ENCODE peak calls at places on chromosomes 4 and X, in seven cellular contexts. One of them, this sample, is unnamed. For H3K27me3, the result is how much of the 10 kb centered on the place peaks cover.

GRCh38 chr4:84683065-84683464 is 100.1 kb downstream of the CDS1 start:
- DNase-seq in BJ: no peak
- DNase-seq in K562: no peak
- DNase-seq in CD4-positive, alpha-beta T cell: no peak
- DNase-seq in GM06990: no peak
- DNase-seq in SJSA1: no peak
- DNase-seq in upper lobe of left lung: no peak
- DNase-seq in this sample: no peak

GRCh38 chr4:109673303-109673702 is 29.9 kb downstream of the CASP6 start:
- DNase-seq in BJ: no peak
- DNase-seq in K562: no peak
- DNase-seq in CD4-positive, alpha-beta T cell: no peak
- DNase-seq in GM06990: no peak
- DNase-seq in SJSA1: no peak
- DNase-seq in upper lobe of left lung: no peak
- DNase-seq in this sample: no peak

GRCh38 chr4:126468144-126468543 is 1153.4 kb downstream of the FAT4 start:
- DNase-seq in BJ: no peak
- DNase-seq in K562: no peak
- DNase-seq in CD4-positive, alpha-beta T cell: no peak
- DNase-seq in GM06990: no peak
- DNase-seq in SJSA1: no peak
- DNase-seq in upper lobe of left lung: no peak
- DNase-seq in this sample: no peak

GRCh38 chr4:148852092-148852699 is 410.0 kb upstream of the NR3C2 start:
- DNase-seq in BJ: no peak
- DNase-seq in K562: no peak
- DNase-seq in CD4-positive, alpha-beta T cell: no peak
- DNase-seq in GM06990: no peak
- DNase-seq in SJSA1: no peak
- DNase-seq in upper lobe of left lung: no peak
- DNase-seq in this sample: peak

GRCh38 chr4:39754309-39754708 is 56.4 kb downstream of the UBE2K start:
- DNase-seq in BJ: no peak
- DNase-seq in K562: no peak
- DNase-seq in CD4-positive, alpha-beta T cell: no peak
- DNase-seq in GM06990: no peak
- DNase-seq in SJSA1: no peak
- DNase-seq in upper lobe of left lung: no peak
- DNase-seq in this sample: no peak

GRCh38 chr4:56683455-56683854 is 2.4 kb upstream of the HOPX start:
- DNase-seq in BJ: no peak
- DNase-seq in K562: no peak
- DNase-seq in CD4-positive, alpha-beta T cell: no peak
- DNase-seq in GM06990: no peak
- DNase-seq in SJSA1: no peak
- DNase-seq in upper lobe of left lung: no peak
- DNase-seq in this sample: no peak

GRCh38 chrX:3501833-3502535 is 155.5 kb upstream of the MXRA5 start:
- DNase-seq in BJ: no peak
- DNase-seq in K562: no peak
- DNase-seq in CD4-positive, alpha-beta T cell: no peak
- DNase-seq in GM06990: no peak
- DNase-seq in SJSA1: no peak
- DNase-seq in upper lobe of left lung: no peak
- DNase-seq in this sample: no peak

GRCh38 chrX:13383907-13384306 is 64.1 kb upstream of the ATXN3L start:
- DNase-seq in BJ: no peak
- DNase-seq in K562: no peak
- DNase-seq in CD4-positive, alpha-beta T cell: no peak
- DNase-seq in GM06990: no peak
- DNase-seq in SJSA1: no peak
- DNase-seq in upper lobe of left lung: no peak
- DNase-seq in this sample: no peak

GRCh38 chr4:164446516-164446915 is 307.4 kb upstream of the SMIM31 start:
- DNase-seq in BJ: no peak
- DNase-seq in K562: no peak
- DNase-seq in CD4-positive, alpha-beta T cell: no peak
- DNase-seq in GM06990: no peak
- DNase-seq in SJSA1: no peak
- DNase-seq in upper lobe of left lung: no peak
- DNase-seq in this sample: peak

GRCh38 chr4:122747883-122748282 is 15.4 kb downstream of the BBS12 start:
- DNase-seq in BJ: no peak
- DNase-seq in K562: no peak
- DNase-seq in CD4-positive, alpha-beta T cell: no peak
- DNase-seq in GM06990: no peak
- DNase-seq in SJSA1: no peak
- DNase-seq in upper lobe of left lung: no peak
- DNase-seq in this sample: peak

GRCh38 chr4:145545538-145546224 is 64.0 kb downstream of the SMAD1 start:
- DNase-seq in BJ: peak
- DNase-seq in K562: no peak
- DNase-seq in CD4-positive, alpha-beta T cell: no peak
- DNase-seq in GM06990: no peak
- DNase-seq in SJSA1: no peak
- DNase-seq in upper lobe of left lung: peak
- DNase-seq in this sample: peak

GRCh38 chr4:147542229-147542990 is 61.5 kb downstream of the EDNRA start:
- DNase-seq in BJ: no peak
- DNase-seq in K562: no peak
- DNase-seq in CD4-positive, alpha-beta T cell: no peak
- DNase-seq in GM06990: no peak
- DNase-seq in SJSA1: no peak
- DNase-seq in upper lobe of left lung: no peak
- DNase-seq in this sample: peak

GRCh38 chr4:22515145-22515887 is 550 bp downstream of the ADGRA3 start:
- DNase-seq in BJ: no peak
- DNase-seq in K562: peak
- DNase-seq in CD4-positive, alpha-beta T cell: peak
- DNase-seq in GM06990: peak
- DNase-seq in SJSA1: peak
- DNase-seq in upper lobe of left lung: peak
- DNase-seq in this sample: peak

GRCh38 chr4:89111833-89112563 is 665 bp downstream of the TIGD2 start:
- DNase-seq in BJ: peak
- DNase-seq in K562: no peak
- DNase-seq in CD4-positive, alpha-beta T cell: no peak
- DNase-seq in GM06990: no peak
- DNase-seq in SJSA1: peak
- DNase-seq in upper lobe of left lung: peak
- DNase-seq in this sample: peak

GRCh38 chrX:1466971-1467561 is 14.4 kb upstream of the ASMTL start:
- DNase-seq in BJ: no peak
- DNase-seq in K562: no peak
- DNase-seq in CD4-positive, alpha-beta T cell: no peak
- DNase-seq in GM06990: peak
- DNase-seq in SJSA1: peak
- DNase-seq in upper lobe of left lung: no peak
- DNase-seq in this sample: no peak

GRCh38 chrX:70247252-70247651 is 12.8 kb downstream of the P2RY4 start:
- DNase-seq in BJ: no peak
- DNase-seq in K562: no peak
- DNase-seq in CD4-positive, alpha-beta T cell: no peak
- DNase-seq in GM06990: no peak
- DNase-seq in SJSA1: no peak
- DNase-seq in upper lobe of left lung: no peak
- DNase-seq in this sample: peak

GRCh38 chr4:12137556-12137955 is 708.9 kb upstream of the HS3ST1 start:
- DNase-seq in BJ: no peak
- DNase-seq in K562: no peak
- DNase-seq in CD4-positive, alpha-beta T cell: no peak
- DNase-seq in GM06990: no peak
- DNase-seq in SJSA1: no peak
- DNase-seq in upper lobe of left lung: no peak
- DNase-seq in this sample: no peak

GRCh38 chr4:158532556-158533231 is 11.0 kb downstream of the RXFP1 start:
- DNase-seq in BJ: no peak
- DNase-seq in K562: no peak
- DNase-seq in CD4-positive, alpha-beta T cell: no peak
- DNase-seq in GM06990: no peak
- DNase-seq in SJSA1: no peak
- DNase-seq in upper lobe of left lung: no peak
- DNase-seq in this sample: no peak

GRCh38 chr4:54100607-54101189 is 735 bp downstream of the GSX2 start:
- DNase-seq in BJ: no peak
- DNase-seq in K562: no peak
- DNase-seq in CD4-positive, alpha-beta T cell: no peak
- DNase-seq in GM06990: no peak
- DNase-seq in SJSA1: no peak
- DNase-seq in upper lobe of left lung: no peak
- DNase-seq in this sample: no peak
- H3K27me3 ChIP-seq in BJ: under half
- H3K27me3 ChIP-seq in K562: half or more
- H3K27me3 ChIP-seq in CD4-positive, alpha-beta T cell: half or more
- H3K27me3 ChIP-seq in GM06990: under half
- H3K27me3 ChIP-seq in SJSA1: under half
- H3K27me3 ChIP-seq in upper lobe of left lung: under half
- H3K27me3 ChIP-seq in this sample: half or more

GRCh38 chrX:130502023-130502570 is 100.3 kb downstream of the RBMX2 start:
- DNase-seq in BJ: no peak
- DNase-seq in K562: no peak
- DNase-seq in CD4-positive, alpha-beta T cell: no peak
- DNase-seq in GM06990: no peak
- DNase-seq in SJSA1: no peak
- DNase-seq in upper lobe of left lung: no peak
- DNase-seq in this sample: no peak

GRCh38 chrX:130498653-130499274 is 97.0 kb downstream of the RBMX2 start:
- DNase-seq in BJ: no peak
- DNase-seq in K562: no peak
- DNase-seq in CD4-positive, alpha-beta T cell: no peak
- DNase-seq in GM06990: no peak
- DNase-seq in SJSA1: no peak
- DNase-seq in upper lobe of left lung: no peak
- DNase-seq in this sample: no peak

GRCh38 chrX:130507015-130507414 is 105.2 kb downstream of the RBMX2 start:
- DNase-seq in BJ: no peak
- DNase-seq in K562: no peak
- DNase-seq in CD4-positive, alpha-beta T cell: no peak
- DNase-seq in GM06990: no peak
- DNase-seq in SJSA1: no peak
- DNase-seq in upper lobe of left lung: no peak
- DNase-seq in this sample: no peak

DNA sequence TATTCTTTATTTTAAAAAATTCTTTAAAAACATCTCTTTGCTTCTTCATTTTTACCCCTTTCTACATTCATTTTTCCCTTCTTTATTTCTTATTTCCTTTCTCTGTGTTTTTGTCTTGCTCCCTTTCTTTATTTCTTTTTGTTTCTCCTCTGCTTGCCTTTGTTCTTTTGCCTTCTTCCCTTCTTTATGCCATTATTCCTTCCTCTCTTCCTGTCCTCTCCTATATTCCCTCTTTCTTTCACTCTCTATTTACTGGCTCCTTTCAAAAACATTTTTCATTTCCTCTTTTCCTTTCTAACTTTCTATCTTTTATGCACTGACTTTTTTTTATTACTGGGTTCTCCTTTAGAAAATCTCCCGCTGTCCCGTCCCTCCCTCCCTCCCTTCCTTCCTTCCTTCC is 102.2 kb downstream of the RBMX2 start:
- DNase-seq in BJ: no peak
- DNase-seq in K562: no peak
- DNase-seq in CD4-positive, alpha-beta T cell: no peak
- DNase-seq in GM06990: no peak
- DNase-seq in SJSA1: no peak
- DNase-seq in upper lobe of left lung: no peak
- DNase-seq in this sample: no peak
- H3K27me3 ChIP-seq in BJ: under half
- H3K27me3 ChIP-seq in K562: under half
- H3K27me3 ChIP-seq in CD4-positive, alpha-beta T cell: under half
- H3K27me3 ChIP-seq in GM06990: under half
- H3K27me3 ChIP-seq in SJSA1: under half
- H3K27me3 ChIP-seq in upper lobe of left lung: under half
- H3K27me3 ChIP-seq in this sample: under half

GRCh38 chr4:7687796-7688195 is 251.9 kb downstream of the AFAP1 start:
- DNase-seq in BJ: no peak
- DNase-seq in K562: no peak
- DNase-seq in CD4-positive, alpha-beta T cell: no peak
- DNase-seq in GM06990: no peak
- DNase-seq in SJSA1: no peak
- DNase-seq in upper lobe of left lung: no peak
- DNase-seq in this sample: no peak

GRCh38 chr4:7683126-7683703 is 248.5 kb upstream of the PSAPL1 start:
- DNase-seq in BJ: no peak
- DNase-seq in K562: no peak
- DNase-seq in CD4-positive, alpha-beta T cell: no peak
- DNase-seq in GM06990: no peak
- DNase-seq in SJSA1: no peak
- DNase-seq in upper lobe of left lung: no peak
- DNase-seq in this sample: no peak

GRCh38 chr4:7684294-7684693 is 249.6 kb upstream of the PSAPL1 start:
- DNase-seq in BJ: no peak
- DNase-seq in K562: no peak
- DNase-seq in CD4-positive, alpha-beta T cell: no peak
- DNase-seq in GM06990: no peak
- DNase-seq in SJSA1: no peak
- DNase-seq in upper lobe of left lung: no peak
- DNase-seq in this sample: no peak

GRCh38 chr4:7687006-7687405 is 252.3 kb upstream of the PSAPL1 start:
- DNase-seq in BJ: no peak
- DNase-seq in K562: no peak
- DNase-seq in CD4-positive, alpha-beta T cell: no peak
- DNase-seq in GM06990: no peak
- DNase-seq in SJSA1: no peak
- DNase-seq in upper lobe of left lung: no peak
- DNase-seq in this sample: no peak

GRCh38 chr4:7686166-7686870 is 251.6 kb upstream of the PSAPL1 start:
- DNase-seq in BJ: no peak
- DNase-seq in K562: no peak
- DNase-seq in CD4-positive, alpha-beta T cell: no peak
- DNase-seq in GM06990: no peak
- DNase-seq in SJSA1: no peak
- DNase-seq in upper lobe of left lung: no peak
- DNase-seq in this sample: no peak
- H3K27me3 ChIP-seq in BJ: under half
- H3K27me3 ChIP-seq in K562: under half
- H3K27me3 ChIP-seq in CD4-positive, alpha-beta T cell: under half
- H3K27me3 ChIP-seq in GM06990: under half
- H3K27me3 ChIP-seq in SJSA1: under half
- H3K27me3 ChIP-seq in upper lobe of left lung: under half
- H3K27me3 ChIP-seq in this sample: under half

GRCh38 chrX:135528274-135528673 is 7.8 kb downstream of the INTS6L start:
- DNase-seq in BJ: no peak
- DNase-seq in K562: peak
- DNase-seq in CD4-positive, alpha-beta T cell: no peak
- DNase-seq in GM06990: no peak
- DNase-seq in SJSA1: no peak
- DNase-seq in upper lobe of left lung: no peak
- DNase-seq in this sample: no peak

GRCh38 chrX:135531813-135532212 is 11.4 kb downstream of the INTS6L start:
- DNase-seq in BJ: no peak
- DNase-seq in K562: no peak
- DNase-seq in CD4-positive, alpha-beta T cell: no peak
- DNase-seq in GM06990: no peak
- DNase-seq in SJSA1: no peak
- DNase-seq in upper lobe of left lung: no peak
- DNase-seq in this sample: peak

GRCh38 chrX:135528756-135529155 is 8.3 kb downstream of the INTS6L start:
- DNase-seq in BJ: no peak
- DNase-seq in K562: no peak
- DNase-seq in CD4-positive, alpha-beta T cell: no peak
- DNase-seq in GM06990: no peak
- DNase-seq in SJSA1: no peak
- DNase-seq in upper lobe of left lung: no peak
- DNase-seq in this sample: no peak

GRCh38 chrX:135535077-135535630 is 14.7 kb downstream of the INTS6L start:
- DNase-seq in BJ: no peak
- DNase-seq in K562: no peak
- DNase-seq in CD4-positive, alpha-beta T cell: no peak
- DNase-seq in GM06990: no peak
- DNase-seq in SJSA1: no peak
- DNase-seq in upper lobe of left lung: no peak
- DNase-seq in this sample: no peak

GRCh38 chrX:135530097-135530496 is 9.6 kb downstream of the INTS6L start:
- DNase-seq in BJ: no peak
- DNase-seq in K562: peak
- DNase-seq in CD4-positive, alpha-beta T cell: no peak
- DNase-seq in GM06990: no peak
- DNase-seq in SJSA1: no peak
- DNase-seq in upper lobe of left lung: no peak
- DNase-seq in this sample: no peak
- H3K27me3 ChIP-seq in BJ: under half
- H3K27me3 ChIP-seq in K562: under half
- H3K27me3 ChIP-seq in CD4-positive, alpha-beta T cell: under half
- H3K27me3 ChIP-seq in GM06990: under half
- H3K27me3 ChIP-seq in SJSA1: under half
- H3K27me3 ChIP-seq in upper lobe of left lung: under half
- H3K27me3 ChIP-seq in this sample: under half

This sample was measured in PC-3.